ENCODE peak calls at places on chromosomes 4 and X, in five cellular contexts. X is NCI-H460, K is iris pigment epithelial cell, E is sciatic nerve, H is COR-L47. C is an unnamed sample.

GRCh38 chr4:1195894-1196401 is 23.6 kb upstream of the SPON2 start:
- DNase-seq in X (no peak), H (no peak), K (no peak), E (no peak), C (no peak)

GRCh38 chrX:155056877-155057792 is 13.8 kb downstream of the CMC4 start:
- DNase-seq in H (peak; percentile 19), K (peak; percentile 67), E (peak; percentile 71), X (peak; percentile 70), C (peak; percentile 70)

GRCh38 chr4:184282251-184282713 is 64.6 kb upstream of the ENPP6 start:
- DNase-seq in K (no peak), H (peak; percentile 11), X (no peak), E (peak; percentile 40), C (no peak)

GRCh38 chrX:35622601-35623000 is 175.5 kb upstream of the MAGEB16 start:
- DNase-seq in X (no peak), K (no peak), E (no peak), H (no peak), C (no peak)

GRCh38 chr4:76866641-76867040 is 31.3 kb downstream of the SOWAHB start:
- DNase-seq in E (no peak), K (no peak), H (no peak), X (no peak), C (peak; percentile 6)

GRCh38 chrX:154327026-154327820 is 31.6 kb downstream of the TKTL1 start:
- DNase-seq in H (no peak), E (no peak), K (no peak), X (no peak), C (no peak)

GRCh38 chr4:3405176-3405575 is 36.6 kb upstream of the HGFAC start:
- DNase-seq in X (no peak), H (no peak), E (peak; percentile 15), K (no peak), C (no peak)

GRCh38 chr4:6878451-6879059 is 31.1 kb upstream of the TBC1D14 start:
- DNase-seq in E (no peak), X (no peak), H (no peak), K (no peak), C (no peak)

GRCh38 chrX:45851434-45851991 is 650.8 kb upstream of the DIPK2B start:
- DNase-seq in H (peak; percentile 46), E (no peak), K (peak; percentile 26), X (peak; percentile 43), C (no peak)

GRCh38 chr4:104901438-104901837 is 245.2 kb upstream of the TET2 start:
- DNase-seq in X (no peak), E (no peak), K (no peak), H (peak; percentile 29), C (no peak)

GRCh38 chr4:187586892-187587291 is 408.7 kb upstream of the ZFP42 start:
- DNase-seq in E (no peak), X (no peak), H (no peak), K (no peak), C (no peak)

GRCh38 chr4:17613761-17614415 is 553 bp upstream of the MED28 start:
- DNase-seq in E (no peak), H (peak; percentile 29), K (peak; percentile 71), X (no peak), C (peak; percentile 87)

GRCh38 chr4:66667249-66667648 is 878.1 kb downstream of the CENPC start:
- DNase-seq in K (no peak), E (no peak), H (no peak), X (no peak), C (no peak)

GRCh38 chr4:148346657-148347056 is 95.6 kb downstream of the NR3C2 start:
- DNase-seq in K (no peak), X (no peak), H (no peak), E (no peak), C (no peak)

GRCh38 chr4:72312032-72312650 is 256.9 kb downstream of the ADAMTS3 start:
- DNase-seq in H (peak; percentile 15), K (peak; percentile 96), X (no peak), E (peak; percentile 85), C (peak; percentile 89)

GRCh38 chr4:36508390-36508789 is 227.0 kb downstream of the DTHD1 start:
- DNase-seq in K (no peak), H (no peak), E (no peak), X (no peak), C (no peak)

GRCh38 chrX:41384041-41384705 is 50.2 kb downstream of the DDX3X start:
- DNase-seq in K (peak; percentile 88), X (peak; percentile 79), H (no peak), E (peak; percentile 65), C (peak; percentile 86)

GRCh38 chr4:151014521-151015457 is at the start of gene LRBA:
- DNase-seq in E (peak; percentile 75), H (peak; percentile 92), K (peak; percentile 57), X (peak; percentile 57), C (peak; percentile 21)

GRCh38 chrX:47483310-47484268 is 567 bp upstream of the ZNF41 start:
- DNase-seq in X (no peak), K (peak; percentile 25), H (no peak), E (peak; percentile 60), C (peak; percentile 30)

GRCh38 chrX:19064175-19064574 is 58.1 kb downstream of the ADGRG2 start:
- DNase-seq in X (peak; percentile 78), K (peak; percentile 53), E (no peak), H (no peak), C (peak; percentile 69)

GRCh38 chrX:45824471-45824870 is 623.8 kb upstream of the DIPK2B start:
- DNase-seq in K (peak; percentile 95), E (no peak), H (no peak), X (peak; percentile 56), C (peak; percentile 96)

GRCh38 chrX:128992107-128992971 is 531.0 kb downstream of the SMARCA1 start:
- DNase-seq in X (no peak), K (no peak), H (no peak), E (no peak), C (no peak)

GRCh38 chrX:13123857-13124345 is 79.5 kb upstream of the FAM9C start:
- DNase-seq in H (no peak), K (peak; percentile 75), E (no peak), X (peak; percentile 46), C (peak; percentile 85)

GRCh38 chrX:1086444-1087409 is 125.7 kb downstream of the CRLF2 start:
- DNase-seq in X (peak; percentile 52), K (peak; percentile 44), H (no peak), E (peak; percentile 8), C (no peak)

GRCh38 chr4:19675172-19675811 is 576.4 kb upstream of the SLIT2 start:
- DNase-seq in X (no peak), E (no peak), H (no peak), K (peak; percentile 68), C (peak; percentile 49)

GRCh38 chrX:17553451-17553850 is 178.5 kb downstream of the NHS start:
- DNase-seq in E (no peak), H (no peak), X (peak; percentile 26), K (peak; percentile 57), C (peak; percentile 70)

GRCh38 chr4:9933184-9933583 is 88.1 kb downstream of the SLC2A9 start:
- DNase-seq in K (no peak), E (no peak), H (no peak), X (no peak), C (no peak)

GRCh38 chr4:89562715-89563114 is 255.1 kb upstream of the GPRIN3 start:
- DNase-seq in K (peak; percentile 40), H (no peak), E (no peak), X (no peak), C (peak; percentile 40)

C was measured in IMR-90.